ENCODE peak calls at places on chromosome 1, in five cellular contexts. U is T-helper 2 cell, A is HL-60, H is pancreas, L is NT2/D1. B is an unnamed sample.

GRCh38 chr1:243977104-243977503 is 74.0 kb upstream of the ZBTB18 start:
- DNase-seq in U (no peak), A (no peak), H (no peak), L (no peak), B (no peak)

GRCh38 chr1:228088586-228089498 is 6.3 kb downstream of the ARF1 start:
- DNase-seq in U (peak), A (peak), H (no peak), L (no peak), B (no peak)

GRCh38 chr1:27071049-27071416 is 58.4 kb upstream of the TENT5B start:
- DNase-seq in U (no peak), A (no peak), H (no peak), L (peak), B (no peak)

GRCh38 chr1:31063636-31064035 is 1.9 kb downstream of the PUM1 start:
- DNase-seq in U (no peak), A (no peak), H (no peak), L (no peak), B (no peak)

GRCh38 chr1:112496290-112496689 is 12.5 kb upstream of the WNT2B start:
- DNase-seq in U (no peak), A (no peak), H (no peak), L (no peak), B (no peak)

GRCh38 chr1:90725961-90726715 is 9.0 kb upstream of the BARHL2 start:
- DNase-seq in U (no peak), A (no peak), H (no peak), L (no peak), B (no peak)

GRCh38 chr1:17414022-17414421 is 25.5 kb downstream of the RCC2 start:
- DNase-seq in U (no peak), A (no peak), H (no peak), L (no peak), B (no peak)

GRCh38 chr1:230334447-230334837 is 91.7 kb downstream of the PGBD5 start:
- DNase-seq in U (no peak), A (no peak), H (no peak), L (no peak), B (no peak)

GRCh38 chr1:194225781-194226180 is 1039.4 kb upstream of the B3GALT2 start:
- DNase-seq in U (no peak), A (no peak), H (no peak), L (no peak), B (no peak)

GRCh38 chr1:240739139-240739538 is 127.2 kb upstream of the GREM2 start:
- DNase-seq in U (no peak), A (no peak), H (no peak), L (no peak), B (no peak)

GRCh38 chr1:227935826-227936225 is 11.9 kb downstream of the WNT9A start:
- DNase-seq in U (no peak), A (no peak), H (no peak), L (no peak), B (no peak)

GRCh38 chr1:204348722-204349121 is 11.0 kb downstream of the PLEKHA6 start:
- DNase-seq in U (no peak), A (no peak), H (peak), L (no peak), B (no peak)

GRCh38 chr1:55043011-55043410 is 3.7 kb downstream of the PCSK9 start:
- DNase-seq in U (no peak), A (no peak), H (no peak), L (no peak), B (no peak)

GRCh38 chr1:48530727-48531351 is 58.8 kb upstream of the SPATA6 start:
- DNase-seq in U (peak), A (peak), H (peak), L (peak), B (no peak)

GRCh38 chr1:246210751-246211150 is 296.3 kb downstream of the SMYD3 start:
- DNase-seq in U (no peak), A (no peak), H (no peak), L (no peak), B (no peak)

GRCh38 chr1:52306227-52307006 is 59.6 kb downstream of the CC2D1B start:
- DNase-seq in U (no peak), A (no peak), H (peak), L (no peak), B (no peak)

GRCh38 chr1:180800945-180801344 is 111.8 kb upstream of the KIAA1614 start:
- DNase-seq in U (no peak), A (no peak), H (no peak), L (no peak), B (no peak)

GRCh38 chr1:93699676-93700168 is 18.1 kb upstream of the BCAR3 start:
- DNase-seq in U (no peak), A (no peak), H (no peak), L (no peak), B (no peak)